ENCODE peak calls at places on chromosomes 4 and X, in eight cellular contexts. K, S, M, E, W, Q, F and D are unnamed samples.

GRCh38 chr4:2251795-2252529 is 9.9 kb downstream of the MXD4 start:
- DNase-seq in K (no peak), S (peak; percentile 3), M (no peak), E (no peak), W (no peak), Q (no peak), F (no peak), D (no peak)

GRCh38 chr4:181213562-181213961 is 1029.6 kb upstream of the TENM3 start:
- DNase-seq in K (no peak), S (no peak), M (no peak), E (no peak), W (no peak), Q (no peak), F (no peak), D (no peak)

GRCh38 chr4:40949701-40950100 is 199.9 kb downstream of the NSUN7 start:
- DNase-seq in K (no peak), S (no peak), M (no peak), E (no peak), W (no peak), Q (no peak), F (no peak), D (no peak)

GRCh38 chrX:109987884-109988283 is 15.0 kb upstream of the TMEM164 start:
- DNase-seq in K (no peak), S (no peak), M (peak; percentile 77), E (no peak), W (no peak), Q (no peak), F (no peak), D (no peak)

GRCh38 chr4:92303621-92304027 is at the start of gene GRID2:
- DNase-seq in K (no peak), S (no peak), M (peak; percentile 38), E (no peak), W (peak; percentile 33), Q (no peak), F (peak; percentile 60), D (no peak)

GRCh38 chrX:145405012-145405411 is 157.7 kb downstream of the SPANXN1 start:
- DNase-seq in K (peak; percentile 17), S (no peak), M (peak; percentile 7), E (no peak), W (peak; percentile 36), Q (peak; percentile 31), F (peak; percentile 19), D (no peak)

GRCh38 chr4:6560416-6561172 is 14.4 kb upstream of the MAN2B2 start:
- DNase-seq in K (no peak), S (no peak), M (no peak), E (no peak), W (peak; percentile 27), Q (no peak), F (no peak), D (no peak)

GRCh38 chr4:130849985-130850632 is 1754.2 kb downstream of the C4orf33 start:
- DNase-seq in K (no peak), S (no peak), M (peak; percentile 3), E (no peak), W (peak; percentile 2), Q (no peak), F (no peak), D (no peak)

GRCh38 chr4:52588097-52588496 is 71.0 kb downstream of the USP46 start:
- DNase-seq in K (peak; percentile 17), S (no peak), M (peak; percentile 23), E (no peak), W (peak; percentile 14), Q (peak; percentile 55), F (peak; percentile 53), D (no peak)

GRCh38 chr4:95204267-95204835 is 344.4 kb downstream of the UNC5C start:
- DNase-seq in K (no peak), S (no peak), M (peak; percentile 4), E (no peak), W (no peak), Q (no peak), F (no peak), D (no peak)

GRCh38 chrX:6053126-6053625 is 175.5 kb downstream of the NLGN4X start:
- DNase-seq in K (no peak), S (no peak), M (no peak), E (no peak), W (no peak), Q (no peak), F (no peak), D (no peak)

GRCh38 chr4:176729489-176729888 is 63.2 kb downstream of the VEGFC start:
- DNase-seq in K (no peak), S (no peak), M (peak; percentile 22), E (no peak), W (no peak), Q (no peak), F (no peak), D (no peak)

GRCh38 chrX:13864264-13864663 is 47.4 kb upstream of the GPM6B start:
- DNase-seq in K (no peak), S (no peak), M (peak; percentile 29), E (no peak), W (peak; percentile 6), Q (no peak), F (no peak), D (no peak)

GRCh38 chr4:85565761-85566480 is 91.0 kb downstream of the ARHGAP24 start:
- DNase-seq in K (no peak), S (no peak), M (peak; percentile 54), E (no peak), W (no peak), Q (no peak), F (no peak), D (no peak)

DNA sequence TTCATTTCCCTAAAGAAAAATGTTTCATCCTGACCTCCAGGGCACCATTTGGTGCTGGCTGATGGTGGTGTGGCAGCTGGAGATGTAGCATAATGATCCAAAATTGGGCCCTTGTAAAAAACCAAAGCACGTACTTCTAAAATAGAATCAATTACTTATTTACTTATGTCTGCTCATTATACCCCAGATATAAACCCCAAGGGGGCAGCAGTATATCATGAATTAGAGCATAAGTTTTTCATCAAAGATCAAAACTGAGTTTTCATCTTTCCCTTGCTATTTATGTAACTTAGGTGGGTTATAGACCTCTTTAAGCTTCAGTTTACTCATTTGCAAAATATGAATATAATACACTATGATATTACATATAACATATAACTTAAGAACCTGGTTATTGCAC is 241.1 kb downstream of the TACR3 start:
- DNase-seq in K (no peak), S (no peak), M (no peak), E (no peak), W (no peak), Q (peak; percentile 8), F (no peak), D (no peak)
- TF ChIP-seq CTCF in K (no peak), S (no peak), M (no peak), E (no peak), W (no peak), Q (no peak), F (no peak), D (no peak)

GRCh38 chrX:132591719-132592275 is 103.0 kb upstream of the MBNL3 start:
- DNase-seq in K (no peak), S (no peak), M (no peak), E (no peak), W (no peak), Q (no peak), F (no peak), D (no peak)

GRCh38 chrX:132590350-132591026 is 101.7 kb upstream of the MBNL3 start:
- DNase-seq in K (no peak), S (no peak), M (no peak), E (no peak), W (no peak), Q (no peak), F (no peak), D (no peak)

GRCh38 chrX:132594129-132594528 is 105.3 kb upstream of the MBNL3 start:
- DNase-seq in K (no peak), S (no peak), M (no peak), E (no peak), W (peak; percentile 77), Q (no peak), F (no peak), D (no peak)

DNA sequence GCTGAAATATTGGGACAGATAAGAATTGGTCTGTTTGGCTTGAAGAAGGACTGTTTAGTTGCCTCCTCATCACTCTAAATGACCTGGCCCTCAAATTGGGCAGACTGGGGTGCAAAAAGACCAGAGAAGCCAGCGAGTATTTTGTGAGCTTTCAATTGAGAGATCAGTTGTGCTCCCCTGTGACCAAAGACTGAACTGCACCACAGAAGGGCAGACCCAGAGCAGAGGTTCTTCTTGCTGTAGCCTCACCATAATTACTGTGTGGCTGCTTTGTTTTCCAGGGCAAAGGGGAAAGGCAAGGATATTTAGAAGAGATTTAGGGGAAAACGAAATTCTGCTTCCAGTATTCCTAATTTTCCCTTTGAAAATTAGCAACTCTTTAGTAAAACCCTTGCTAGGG is 104.0 kb upstream of the MBNL3 start:
- DNase-seq in K (peak; percentile 22), S (no peak), M (peak; percentile 8), E (no peak), W (peak; percentile 6), Q (peak; percentile 22), F (peak; percentile 24), D (no peak)
- TF ChIP-seq CTCF in K (peak; percentile 63), S (no peak), M (peak; percentile 37), E (no peak), W (peak; percentile 42), Q (peak; percentile 18), F (no peak), D (no peak)

DNA sequence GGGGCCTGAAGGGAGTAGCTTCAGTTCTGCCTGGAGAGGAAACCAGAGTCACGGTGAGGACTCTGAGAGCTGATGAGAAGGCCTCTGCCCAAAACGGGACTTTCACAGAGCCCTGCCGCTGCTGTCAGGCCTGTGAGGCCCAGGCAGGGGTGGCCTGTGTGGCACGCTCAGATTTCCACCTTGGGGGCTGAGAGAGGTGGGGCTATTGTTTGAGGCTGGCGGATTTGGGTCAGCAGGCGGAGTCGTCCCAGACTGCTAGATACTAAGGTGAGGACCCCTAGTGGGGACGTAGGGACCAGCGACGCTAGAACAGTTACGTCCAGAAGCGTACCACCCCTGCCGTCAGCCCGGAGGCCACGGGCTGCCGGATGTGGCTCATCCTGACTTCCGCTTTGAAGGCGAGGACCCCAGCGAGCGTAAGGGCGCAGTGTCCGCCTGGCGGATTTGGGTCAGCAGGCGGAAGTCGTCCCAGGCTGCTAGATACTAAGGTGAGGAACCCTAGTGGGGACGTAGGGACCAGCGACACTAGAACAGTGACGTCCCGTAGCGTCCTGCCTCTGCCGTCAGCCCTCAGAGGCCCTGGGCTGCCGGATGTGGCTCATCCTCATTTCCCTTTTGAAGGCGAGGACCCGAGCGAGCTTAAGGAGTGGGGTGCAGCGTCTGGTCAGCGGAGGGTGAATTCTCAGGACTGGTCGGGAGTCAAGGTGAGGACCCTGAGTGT is at the start of gene MAGEB1:
- DNase-seq in K (no peak), S (no peak), M (no peak), E (no peak), W (no peak), Q (no peak), F (no peak), D (no peak)
- TF ChIP-seq CTCF in K (no peak), S (no peak), M (no peak), E (no peak), W (no peak), Q (no peak), F (no peak), D (no peak)

GRCh38 chrX:114071412-114071811 is 512.5 kb upstream of the HTR2C start:
- DNase-seq in K (no peak), S (no peak), M (no peak), E (no peak), W (peak; percentile 20), Q (no peak), F (no peak), D (no peak)

GRCh38 chrX:114073926-114074325 is 510.0 kb upstream of the HTR2C start:
- DNase-seq in K (no peak), S (no peak), M (no peak), E (no peak), W (no peak), Q (no peak), F (no peak), D (no peak)

GRCh38 chrX:114077773-114078172 is 506.1 kb upstream of the HTR2C start:
- DNase-seq in K (no peak), S (no peak), M (no peak), E (no peak), W (no peak), Q (no peak), F (no peak), D (no peak)

GRCh38 chrX:114075073-114075673 is 508.7 kb upstream of the HTR2C start:
- DNase-seq in K (no peak), S (no peak), M (peak; percentile 1), E (no peak), W (no peak), Q (no peak), F (no peak), D (no peak)
- TF ChIP-seq CTCF in K (peak; percentile 73), S (no peak), M (peak; percentile 24), E (no peak), W (no peak), Q (no peak), F (peak; percentile 46), D (peak; percentile 46)